ENCODE peak calls at places on chromosomes 1 and 21, in six cellular contexts. Y is IMR-90, V is neuronal stem cell, D is H9, R is H1, I is trophoblast cell. P is an unnamed sample.

GRCh38 chr1:112904071-112904830 is 51.7 kb downstream of the SLC16A1 start:
- DNase-seq in Y (peak), V (no peak), D (no peak), R (no peak), I (peak), P (peak)

GRCh38 chr1:234326493-234327366 is 46.5 kb upstream of the COA6 start:
- DNase-seq in Y (peak), V (peak), D (peak), R (peak), I (peak), P (peak)

GRCh38 chr21:41427556-41427955 is 1.5 kb downstream of the MX1 start:
- DNase-seq in Y (no peak), V (no peak), D (peak), R (no peak), I (no peak), P (no peak)

GRCh38 chr1:55813619-55814018 is 598.5 kb upstream of the USP24 start:
- DNase-seq in Y (peak), V (no peak), D (no peak), R (no peak), I (peak), P (peak)

GRCh38 chr1:157170677-157171515 is 32.7 kb upstream of the ETV3 start:
- DNase-seq in Y (no peak), V (peak), D (peak), R (no peak), I (peak), P (peak)

GRCh38 chr1:225026701-225027100 is 97.2 kb downstream of the DNAH14 start:
- DNase-seq in Y (no peak), V (no peak), D (no peak), R (no peak), I (no peak), P (no peak)

GRCh38 chr1:27161594-27161993 is 6.7 kb upstream of the SLC9A1 start:
- DNase-seq in Y (no peak), V (no peak), D (no peak), R (no peak), I (no peak), P (no peak)

GRCh38 chr1:180555411-180555810 is 3.4 kb upstream of the OVAAL start:
- DNase-seq in Y (no peak), V (no peak), D (no peak), R (no peak), I (peak), P (no peak)

GRCh38 chr1:244974550-244974949 is 110.2 kb upstream of the HNRNPU start:
- DNase-seq in Y (no peak), V (no peak), D (no peak), R (no peak), I (peak), P (no peak)

GRCh38 chr1:39933956-39934941 is 20.7 kb upstream of the MFSD2A start:
- DNase-seq in Y (peak), V (no peak), D (no peak), R (no peak), I (peak), P (peak)

GRCh38 chr1:36372617-36373016 is 13.1 kb downstream of the STK40 start:
- DNase-seq in Y (no peak), V (no peak), D (no peak), R (no peak), I (no peak), P (no peak)

GRCh38 chr1:154220970-154221814 is 437 bp downstream of the UBAP2L start:
- DNase-seq in Y (peak), V (peak), D (peak), R (no peak), I (peak), P (no peak)

GRCh38 chr21:25809013-25809412 is 74.2 kb downstream of the GABPA start:
- DNase-seq in Y (peak), V (no peak), D (no peak), R (no peak), I (no peak), P (no peak)

GRCh38 chr1:193402032-193402431 is 215.6 kb upstream of the B3GALT2 start:
- DNase-seq in Y (no peak), V (no peak), D (no peak), R (no peak), I (no peak), P (no peak)
- H4K91ac ChIP-seq in Y (no peak), V (no peak), D (no peak), R (no peak), I (no peak), P (no peak)

GRCh38 chr1:198492872-198493271 is 47.6 kb downstream of the ATP6V1G3 start:
- DNase-seq in Y (peak), V (no peak), D (no peak), R (no peak), I (peak), P (peak)
- H2AFZ ChIP-seq in Y (peak), V (no peak), D (no peak), R (no peak), I (no peak), P (no peak)

DNA sequence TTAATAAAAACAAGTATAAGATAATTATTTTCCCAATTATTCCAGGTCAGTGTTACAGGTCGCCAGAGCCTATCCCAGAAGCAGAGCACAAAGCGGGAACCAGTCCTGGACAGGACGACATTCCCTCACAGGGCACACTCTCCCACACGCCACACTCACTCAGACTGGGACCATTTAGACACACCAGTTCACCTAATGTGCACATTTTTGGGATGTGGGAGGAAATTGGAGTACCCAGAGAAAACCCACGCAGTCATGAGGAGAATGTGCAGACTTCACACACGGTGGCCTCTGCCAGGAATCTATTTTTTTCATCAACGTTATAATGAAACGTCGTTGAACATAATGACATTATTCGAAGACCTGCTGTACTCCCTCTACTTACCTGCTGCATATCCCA is 20.5 kb upstream of the NRDC start:
- DNase-seq in Y (no peak), V (no peak), D (no peak), R (no peak), I (no peak), P (no peak)
- H4K91ac ChIP-seq in Y (peak), V (no peak), D (no peak), R (no peak), I (no peak), P (no peak)

GRCh38 chr1:185570962-185571361 is 163.2 kb upstream of the HMCN1 start:
- DNase-seq in Y (peak), V (no peak), D (no peak), R (no peak), I (peak), P (no peak)

GRCh38 chr1:185567438-185567837 is 166.8 kb upstream of the HMCN1 start:
- DNase-seq in Y (no peak), V (no peak), D (no peak), R (no peak), I (no peak), P (peak)

GRCh38 chr1:185565314-185565713 is 168.9 kb upstream of the HMCN1 start:
- DNase-seq in Y (peak), V (no peak), D (no peak), R (no peak), I (peak), P (peak)

GRCh38 chr1:185568155-185569123 is 165.8 kb upstream of the HMCN1 start:
- DNase-seq in Y (no peak), V (no peak), D (no peak), R (no peak), I (no peak), P (no peak)

DNA sequence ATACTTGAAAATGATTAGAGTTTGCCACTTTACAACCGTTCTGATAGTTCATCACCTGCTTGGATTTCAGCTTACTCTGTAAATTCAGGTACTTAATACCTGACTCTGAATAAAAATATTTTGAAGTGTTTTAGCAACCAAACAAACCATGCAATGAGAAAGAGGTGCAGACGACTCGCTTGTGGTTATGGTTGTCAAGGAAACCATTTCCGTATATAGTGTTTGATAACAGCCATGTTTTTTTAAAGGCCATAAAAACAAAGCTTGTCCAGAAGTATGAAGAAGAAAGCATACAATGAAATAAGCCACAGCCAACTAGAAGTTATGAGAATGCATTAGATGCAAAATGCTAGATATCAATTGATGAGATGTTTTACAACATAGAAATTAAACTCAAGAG is 167.2 kb upstream of the HMCN1 start:
- DNase-seq in Y (peak), V (no peak), D (no peak), R (no peak), I (no peak), P (peak)
- H2AFZ ChIP-seq in Y (no peak), V (no peak), D (no peak), R (no peak), I (no peak), P (no peak)

DNA sequence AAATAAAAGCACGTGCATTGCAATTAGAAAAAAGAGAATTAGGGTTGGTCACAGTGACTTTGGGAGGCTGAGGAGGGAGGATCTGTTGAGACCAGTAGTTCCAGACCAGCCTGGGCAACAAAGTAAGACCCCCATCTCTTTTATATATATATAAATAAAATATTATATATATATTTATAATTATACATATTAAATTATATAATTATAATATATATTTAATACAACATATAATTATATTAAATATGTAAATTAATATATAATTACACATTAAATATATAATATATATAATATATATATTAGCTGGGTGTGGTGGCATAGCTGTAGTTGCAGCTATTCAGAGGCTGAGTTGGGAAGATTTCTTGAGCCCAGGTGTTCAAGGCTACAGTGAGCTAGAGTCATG is 23.2 kb downstream of the TMEM200B start:
- DNase-seq in Y (no peak), V (no peak), D (no peak), R (no peak), I (no peak), P (no peak)
- H4K91ac ChIP-seq in Y (no peak), V (no peak), D (no peak), R (no peak), I (no peak), P (no peak)

GRCh38 chr1:218670875-218671274 is 325.7 kb downstream of the TGFB2 start:
- DNase-seq in Y (no peak), V (no peak), D (no peak), R (no peak), I (no peak), P (no peak)

GRCh38 chr1:218671573-218671972 is 326.4 kb downstream of the TGFB2 start:
- DNase-seq in Y (peak), V (no peak), D (no peak), R (no peak), I (no peak), P (peak)

GRCh38 chr1:218673170-218673569 is 328.0 kb downstream of the TGFB2 start:
- DNase-seq in Y (no peak), V (no peak), D (no peak), R (no peak), I (no peak), P (no peak)

GRCh38 chr1:218676991-218677390 is 331.9 kb downstream of the TGFB2 start:
- DNase-seq in Y (no peak), V (peak), D (no peak), R (no peak), I (no peak), P (no peak)

DNA sequence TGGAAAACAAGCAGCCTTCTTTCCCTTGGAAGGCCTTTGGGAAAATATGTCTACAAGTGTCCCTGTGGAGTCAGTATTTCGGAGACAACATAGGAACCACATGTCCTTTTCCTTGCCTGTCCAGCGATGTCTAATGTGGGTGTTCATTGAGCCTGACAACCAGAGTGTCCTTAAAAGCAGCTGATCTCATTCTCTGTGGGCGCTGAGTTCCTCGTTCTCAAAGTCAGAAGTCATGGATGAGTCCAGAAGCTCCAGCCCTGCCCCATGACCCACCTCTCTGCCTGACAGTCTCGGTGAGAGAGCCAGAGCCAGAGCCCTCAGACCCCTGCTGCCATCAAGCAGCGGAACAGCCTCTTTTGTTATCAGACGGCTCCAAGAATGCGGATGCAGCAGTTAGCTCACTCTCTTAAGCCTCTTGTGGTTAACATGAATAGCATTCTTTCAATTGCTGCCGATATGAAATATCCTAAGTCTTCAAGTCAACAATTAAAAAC is 329.2 kb downstream of the TGFB2 start:
- DNase-seq in Y (peak), V (peak), D (peak), R (peak), I (peak), P (peak)
- H2AFZ ChIP-seq in Y (peak), V (peak), D (no peak), R (peak), I (no peak), P (no peak)

GRCh38 chr1:187153047-187153446 is 324.3 kb downstream of the PLA2G4A start:
- DNase-seq in Y (no peak), V (no peak), D (no peak), R (no peak), I (no peak), P (no peak)

GRCh38 chr1:187146388-187146787 is 317.6 kb downstream of the PLA2G4A start:
- DNase-seq in Y (no peak), V (no peak), D (no peak), R (no peak), I (no peak), P (no peak)

GRCh38 chr1:187157115-187157514 is 328.4 kb downstream of the PLA2G4A start:
- DNase-seq in Y (peak), V (no peak), D (no peak), R (no peak), I (no peak), P (peak)

GRCh38 chr1:187157552-187157951 is 328.8 kb downstream of the PLA2G4A start:
- DNase-seq in Y (no peak), V (no peak), D (no peak), R (no peak), I (no peak), P (peak)

GRCh38 chr1:187151555-187151954 is 322.8 kb downstream of the PLA2G4A start:
- DNase-seq in Y (no peak), V (no peak), D (no peak), R (no peak), I (no peak), P (no peak)
- H4K91ac ChIP-seq in Y (no peak), V (no peak), D (no peak), R (no peak), I (no peak), P (no peak)

GRCh38 chr1:9717193-9718005 is 65.9 kb downstream of the PIK3CD start:
- DNase-seq in Y (no peak), V (no peak), D (peak), R (no peak), I (peak), P (no peak)
- H2AFZ ChIP-seq in Y (no peak), V (peak), D (no peak), R (no peak), I (no peak), P (no peak)

P was measured in mesenchymal stem cell.